ENCODE peak calls at places on chromosomes 13 and 19, in six cellular contexts. One of them, this sample, is unnamed.

GRCh38 chr19:1252818-1253513 is 4.6 kb downstream of the MIDN start:
- DNase-seq in activated CD4-positive, alpha-beta T cell treated with anti-CD3 and anti-CD28 coated beads, Interleukin-2, amount 10 ng/mL, durations not matched to agents 7 days and 5 days: peak; percentile 76
- DNase-seq in amniotic stem cell: peak; percentile 94
- DNase-seq in globus pallidus: peak; percentile 96
- DNase-seq in colonic mucosa: peak; percentile 91
- DNase-seq in EL: peak; percentile 97
- DNase-seq in this sample: no peak

GRCh38 chr13:74003374-74003773 is 130.8 kb downstream of the KLF12 start:
- DNase-seq in activated CD4-positive, alpha-beta T cell treated with anti-CD3 and anti-CD28 coated beads, Interleukin-2, amount 10 ng/mL, durations not matched to agents 7 days and 5 days: no peak
- DNase-seq in EL: no peak
- DNase-seq in colonic mucosa: no peak
- DNase-seq in amniotic stem cell: no peak
- DNase-seq in globus pallidus: no peak
- DNase-seq in this sample: no peak

GRCh38 chr13:22757530-22758120 is 423.2 kb upstream of the SGCG start:
- DNase-seq in amniotic stem cell: no peak
- DNase-seq in activated CD4-positive, alpha-beta T cell treated with anti-CD3 and anti-CD28 coated beads, Interleukin-2, amount 10 ng/mL, durations not matched to agents 7 days and 5 days: no peak
- DNase-seq in EL: no peak
- DNase-seq in colonic mucosa: no peak
- DNase-seq in globus pallidus: no peak
- DNase-seq in this sample: no peak

GRCh38 chr19:55070755-55071502 is 4.7 kb upstream of the EPS8L1 start:
- DNase-seq in globus pallidus: no peak
- DNase-seq in EL: peak; percentile 80
- DNase-seq in colonic mucosa: peak; percentile 94
- DNase-seq in amniotic stem cell: no peak
- DNase-seq in activated CD4-positive, alpha-beta T cell treated with anti-CD3 and anti-CD28 coated beads, Interleukin-2, amount 10 ng/mL, durations not matched to agents 7 days and 5 days: peak; percentile 58
- DNase-seq in this sample: no peak

GRCh38 chr19:48506138-48506733 is 5.4 kb downstream of the LMTK3 start:
- DNase-seq in amniotic stem cell: no peak
- DNase-seq in globus pallidus: no peak
- DNase-seq in activated CD4-positive, alpha-beta T cell treated with anti-CD3 and anti-CD28 coated beads, Interleukin-2, amount 10 ng/mL, durations not matched to agents 7 days and 5 days: peak; percentile 54
- DNase-seq in colonic mucosa: no peak
- DNase-seq in EL: peak; percentile 65
- DNase-seq in this sample: no peak

GRCh38 chr13:101773062-101773461 is 320.6 kb downstream of the ITGBL1 start:
- DNase-seq in EL: peak; percentile 34
- DNase-seq in globus pallidus: no peak
- DNase-seq in amniotic stem cell: no peak
- DNase-seq in colonic mucosa: no peak
- DNase-seq in activated CD4-positive, alpha-beta T cell treated with anti-CD3 and anti-CD28 coated beads, Interleukin-2, amount 10 ng/mL, durations not matched to agents 7 days and 5 days: no peak
- DNase-seq in this sample: no peak

GRCh38 chr19:13024126-13024957 is 29.1 kb downstream of the NFIX start:
- DNase-seq in amniotic stem cell: no peak
- DNase-seq in EL: peak; percentile 40
- DNase-seq in colonic mucosa: no peak
- DNase-seq in activated CD4-positive, alpha-beta T cell treated with anti-CD3 and anti-CD28 coated beads, Interleukin-2, amount 10 ng/mL, durations not matched to agents 7 days and 5 days: no peak
- DNase-seq in globus pallidus: peak; percentile 54
- DNase-seq in this sample: no peak

GRCh38 chr19:48611872-48612271 is 3.0 kb downstream of the FAM83E start:
- DNase-seq in colonic mucosa: no peak
- DNase-seq in amniotic stem cell: no peak
- DNase-seq in globus pallidus: no peak
- DNase-seq in EL: no peak
- DNase-seq in activated CD4-positive, alpha-beta T cell treated with anti-CD3 and anti-CD28 coated beads, Interleukin-2, amount 10 ng/mL, durations not matched to agents 7 days and 5 days: no peak
- DNase-seq in this sample: no peak

GRCh38 chr19:39502640-39503417 is 4.1 kb downstream of the DLL3 start:
- DNase-seq in globus pallidus: no peak
- DNase-seq in colonic mucosa: peak; percentile 59
- DNase-seq in activated CD4-positive, alpha-beta T cell treated with anti-CD3 and anti-CD28 coated beads, Interleukin-2, amount 10 ng/mL, durations not matched to agents 7 days and 5 days: peak; percentile 72
- DNase-seq in amniotic stem cell: no peak
- DNase-seq in EL: peak; percentile 64
- DNase-seq in this sample: peak; percentile 53

GRCh38 chr13:98791611-98792010 is 39.1 kb upstream of the SLC15A1 start:
- DNase-seq in amniotic stem cell: no peak
- DNase-seq in globus pallidus: no peak
- DNase-seq in colonic mucosa: no peak
- DNase-seq in EL: no peak
- DNase-seq in activated CD4-positive, alpha-beta T cell treated with anti-CD3 and anti-CD28 coated beads, Interleukin-2, amount 10 ng/mL, durations not matched to agents 7 days and 5 days: no peak
- DNase-seq in this sample: no peak

GRCh38 chr19:2807379-2808128 is 12.1 kb upstream of the ZNF554 start:
- DNase-seq in globus pallidus: no peak
- DNase-seq in EL: no peak
- DNase-seq in amniotic stem cell: no peak
- DNase-seq in activated CD4-positive, alpha-beta T cell treated with anti-CD3 and anti-CD28 coated beads, Interleukin-2, amount 10 ng/mL, durations not matched to agents 7 days and 5 days: no peak
- DNase-seq in colonic mucosa: no peak
- DNase-seq in this sample: no peak

GRCh38 chr13:97849305-97849704 is 104.2 kb upstream of the IPO5 start:
- DNase-seq in EL: peak; percentile 25
- DNase-seq in activated CD4-positive, alpha-beta T cell treated with anti-CD3 and anti-CD28 coated beads, Interleukin-2, amount 10 ng/mL, durations not matched to agents 7 days and 5 days: peak; percentile 8
- DNase-seq in amniotic stem cell: no peak
- DNase-seq in colonic mucosa: no peak
- DNase-seq in globus pallidus: no peak
- DNase-seq in this sample: no peak

GRCh38 chr19:14450168-14450874 is 17.2 kb downstream of the PKN1 start:
- DNase-seq in activated CD4-positive, alpha-beta T cell treated with anti-CD3 and anti-CD28 coated beads, Interleukin-2, amount 10 ng/mL, durations not matched to agents 7 days and 5 days: peak; percentile 77
- DNase-seq in globus pallidus: no peak
- DNase-seq in EL: peak; percentile 60
- DNase-seq in colonic mucosa: peak; percentile 39
- DNase-seq in amniotic stem cell: no peak
- DNase-seq in this sample: no peak

GRCh38 chr19:3135961-3136683 is at the start of gene GNA15:
- DNase-seq in activated CD4-positive, alpha-beta T cell treated with anti-CD3 and anti-CD28 coated beads, Interleukin-2, amount 10 ng/mL, durations not matched to agents 7 days and 5 days: peak; percentile 48
- DNase-seq in EL: no peak
- DNase-seq in colonic mucosa: peak; percentile 53
- DNase-seq in globus pallidus: no peak
- DNase-seq in amniotic stem cell: no peak
- DNase-seq in this sample: no peak

GRCh38 chr13:68713394-68713793 is 1394.2 kb upstream of the ATXN8OS start:
- DNase-seq in activated CD4-positive, alpha-beta T cell treated with anti-CD3 and anti-CD28 coated beads, Interleukin-2, amount 10 ng/mL, durations not matched to agents 7 days and 5 days: no peak
- DNase-seq in colonic mucosa: no peak
- DNase-seq in globus pallidus: no peak
- DNase-seq in amniotic stem cell: no peak
- DNase-seq in EL: no peak
- DNase-seq in this sample: no peak

GRCh38 chr19:2711175-2711936 is 8.9 kb upstream of the GNG7 start:
- DNase-seq in colonic mucosa: no peak
- DNase-seq in activated CD4-positive, alpha-beta T cell treated with anti-CD3 and anti-CD28 coated beads, Interleukin-2, amount 10 ng/mL, durations not matched to agents 7 days and 5 days: no peak
- DNase-seq in globus pallidus: no peak
- DNase-seq in EL: peak; percentile 70
- DNase-seq in amniotic stem cell: no peak
- DNase-seq in this sample: no peak

GRCh38 chr13:110723598-110723997 is 10.1 kb downstream of the ING1 start:
- DNase-seq in activated CD4-positive, alpha-beta T cell treated with anti-CD3 and anti-CD28 coated beads, Interleukin-2, amount 10 ng/mL, durations not matched to agents 7 days and 5 days: no peak
- DNase-seq in globus pallidus: no peak
- DNase-seq in colonic mucosa: no peak
- DNase-seq in EL: no peak
- DNase-seq in amniotic stem cell: no peak
- DNase-seq in this sample: no peak

GRCh38 chr19:52942371-52943133 is 19.3 kb upstream of the ZNF888 start:
- DNase-seq in EL: peak; percentile 91
- DNase-seq in amniotic stem cell: peak; percentile 31
- DNase-seq in globus pallidus: peak; percentile 80
- DNase-seq in colonic mucosa: peak; percentile 98
- DNase-seq in activated CD4-positive, alpha-beta T cell treated with anti-CD3 and anti-CD28 coated beads, Interleukin-2, amount 10 ng/mL, durations not matched to agents 7 days and 5 days: peak; percentile 96
- DNase-seq in this sample: peak; percentile 93

GRCh38 chr13:68107667-68108066 is 877.5 kb upstream of the PCDH9 start:
- DNase-seq in EL: no peak
- DNase-seq in activated CD4-positive, alpha-beta T cell treated with anti-CD3 and anti-CD28 coated beads, Interleukin-2, amount 10 ng/mL, durations not matched to agents 7 days and 5 days: no peak
- DNase-seq in amniotic stem cell: no peak
- DNase-seq in globus pallidus: no peak
- DNase-seq in colonic mucosa: no peak
- DNase-seq in this sample: no peak